ENCODE peak calls at places on chromosomes 3 and 15, in seven cellular contexts. H is cardiac fibroblast, D is fibroblast of the aortic adventitia, G is IMR-90, S is AG04449, Y is glutamatergic neuron, W is NB4. B is an unnamed sample.

GRCh38 chr15:90903733-90904536 is 833 bp downstream of the MAN2A2 start:
- DNase-seq in W (peak; percentile 40), D (no peak), Y (no peak), S (no peak), H (no peak), G (no peak), B (no peak)

GRCh38 chr3:148790841-148791240 is 36.8 kb upstream of the CPB1 start:
- DNase-seq in S (no peak), G (no peak), Y (no peak), D (peak; percentile 44), W (no peak), H (peak; percentile 49), B (no peak)

GRCh38 chr15:64284037-64284436 is 71.9 kb downstream of the CSNK1G1 start:
- DNase-seq in D (peak; percentile 76), S (peak; percentile 7), Y (no peak), W (peak; percentile 81), G (peak; percentile 68), H (peak; percentile 69), B (no peak)

GRCh38 chr3:136671921-136672320 is 80.3 kb downstream of the STAG1 start:
- DNase-seq in W (no peak), Y (no peak), S (peak; percentile 40), H (peak; percentile 43), G (peak; percentile 79), D (peak; percentile 20), B (no peak)

GRCh38 chr15:67770098-67770628 is 55.1 kb upstream of the SKOR1 start:
- DNase-seq in S (no peak), W (no peak), Y (no peak), G (no peak), D (no peak), H (no peak), B (no peak)

GRCh38 chr3:99686955-99687612 is 48.7 kb downstream of the COL8A1 start:
- DNase-seq in W (peak; percentile 48), S (no peak), Y (peak; percentile 81), D (peak; percentile 82), H (peak; percentile 84), G (peak; percentile 74), B (peak; percentile 54)

GRCh38 chr3:58206406-58207011 is 4.3 kb downstream of the DNASE1L3 start:
- DNase-seq in H (peak; percentile 71), W (peak; percentile 25), Y (no peak), G (peak; percentile 56), S (no peak), D (peak; percentile 55), B (peak; percentile 31)

GRCh38 chr3:141384575-141384974 is 16.3 kb downstream of the ZBTB38 start:
- DNase-seq in D (no peak), S (no peak), W (no peak), Y (no peak), H (no peak), G (no peak), B (no peak)

GRCh38 chr3:72336821-72337479 is 511.3 kb downstream of the SHQ1 start:
- DNase-seq in H (peak; percentile 89), Y (peak; percentile 71), W (no peak), D (peak; percentile 71), G (peak; percentile 46), S (no peak), B (peak; percentile 68)

GRCh38 chr15:92693922-92694331 is 38.4 kb upstream of the FAM174B start:
- DNase-seq in Y (peak; percentile 61), H (peak; percentile 12), D (no peak), G (peak; percentile 3), S (no peak), W (peak; percentile 67), B (no peak)

GRCh38 chr3:182509312-182509711 is 284.0 kb upstream of the ATP11B start:
- DNase-seq in G (no peak), S (no peak), Y (no peak), H (no peak), D (no peak), W (no peak), B (no peak)

DNA sequence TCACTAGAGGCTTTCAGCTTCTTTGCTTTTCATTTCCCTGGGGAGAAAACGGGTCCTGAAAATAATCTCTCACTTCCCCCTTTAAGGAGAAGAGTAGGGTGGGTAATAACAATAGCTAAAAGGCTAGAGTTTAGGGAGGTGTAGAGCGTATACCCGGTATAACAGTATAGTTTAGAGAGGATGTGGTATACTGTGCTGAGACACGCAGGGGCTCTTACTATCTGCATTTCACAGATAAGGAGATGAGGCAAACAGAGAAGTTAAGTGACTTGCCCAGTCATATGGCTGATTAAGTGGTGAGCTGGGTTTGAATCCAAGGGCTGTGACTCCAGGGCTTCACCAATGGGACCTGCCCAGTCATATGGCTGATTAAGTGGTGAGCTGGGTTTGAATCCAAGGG is 15.0 kb upstream of the KCNMB3 start:
- DNase-seq in W (peak; percentile 66), Y (no peak), D (no peak), H (no peak), G (no peak), S (no peak), B (no peak)
- TF ChIP-seq CTCF in W (no peak), Y (no peak), D (no peak), H (no peak), G (no peak), S (no peak), B (no peak)

GRCh38 chr15:40754883-40755815 is at the start of gene RMDN3:
- DNase-seq in S (no peak), H (peak; percentile 88), Y (peak; percentile 94), G (peak; percentile 87), W (peak; percentile 94), D (peak; percentile 86), B (peak; percentile 91)
- TF ChIP-seq CTCF in S (no peak), H (no peak), Y (no peak), G (no peak), W (no peak), D (no peak), B (no peak)

GRCh38 chr15:101578443-101578894 is 73.7 kb downstream of the TM2D3 start:
- DNase-seq in G (no peak), Y (peak; percentile 57), H (peak; percentile 51), W (peak; percentile 80), D (peak; percentile 15), S (no peak), B (no peak)
- TF ChIP-seq CTCF in G (peak; percentile 18), Y (no peak), H (peak; percentile 71), W (peak; percentile 78), D (peak; percentile 56), S (peak; percentile 45), B (no peak)

GRCh38 chr3:7112523-7113056 is 251.7 kb downstream of the GRM7 start:
- DNase-seq in Y (no peak), S (no peak), D (no peak), W (no peak), G (no peak), H (no peak), B (no peak)
- TF ChIP-seq CTCF in Y (no peak), S (no peak), D (no peak), W (no peak), G (no peak), H (no peak), B (no peak)

GRCh38 chr3:51311055-51311454 is 74.0 kb upstream of the MANF start:
- DNase-seq in S (peak; percentile 7), W (peak; percentile 27), D (peak; percentile 53), H (peak; percentile 49), G (peak; percentile 33), Y (no peak), B (peak; percentile 14)
- TF ChIP-seq CTCF in S (peak; percentile 32), W (peak; percentile 39), D (peak; percentile 59), H (peak; percentile 47), G (peak; percentile 42), Y (peak; percentile 36), B (peak; percentile 22)

DNA sequence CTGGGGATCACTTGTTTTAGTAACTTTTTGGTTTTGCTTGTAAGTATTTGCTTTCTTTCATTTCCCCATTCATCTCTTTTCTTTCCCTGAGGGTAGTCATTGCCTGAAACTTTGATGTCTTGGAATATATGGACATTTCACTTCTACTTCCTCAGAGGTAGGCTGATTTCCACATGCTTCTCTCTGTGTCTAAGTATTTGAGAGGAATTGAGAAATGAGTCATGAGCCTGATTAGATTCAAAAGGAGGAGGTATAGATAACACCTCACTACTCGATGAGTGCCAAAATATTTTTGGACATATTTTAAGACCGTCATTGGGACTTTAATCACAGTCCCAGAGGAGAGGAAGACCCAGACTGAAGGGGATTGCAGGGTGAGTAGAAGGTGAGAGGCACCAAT is 480.1 kb upstream of the SGO1 start:
- DNase-seq in W (no peak), G (no peak), Y (no peak), D (peak; percentile 19), H (no peak), S (no peak), B (no peak)
- TF ChIP-seq CTCF in W (no peak), G (no peak), Y (no peak), D (no peak), H (no peak), S (no peak), B (no peak)

GRCh38 chr15:23823508-23823907 is 136.4 kb upstream of the NDN start:
- DNase-seq in W (peak; percentile 56), Y (peak; percentile 64), D (no peak), H (no peak), G (no peak), S (no peak), B (no peak)
- TF ChIP-seq CTCF in W (peak; percentile 73), Y (no peak), D (no peak), H (no peak), G (no peak), S (no peak), B (no peak)

DNA sequence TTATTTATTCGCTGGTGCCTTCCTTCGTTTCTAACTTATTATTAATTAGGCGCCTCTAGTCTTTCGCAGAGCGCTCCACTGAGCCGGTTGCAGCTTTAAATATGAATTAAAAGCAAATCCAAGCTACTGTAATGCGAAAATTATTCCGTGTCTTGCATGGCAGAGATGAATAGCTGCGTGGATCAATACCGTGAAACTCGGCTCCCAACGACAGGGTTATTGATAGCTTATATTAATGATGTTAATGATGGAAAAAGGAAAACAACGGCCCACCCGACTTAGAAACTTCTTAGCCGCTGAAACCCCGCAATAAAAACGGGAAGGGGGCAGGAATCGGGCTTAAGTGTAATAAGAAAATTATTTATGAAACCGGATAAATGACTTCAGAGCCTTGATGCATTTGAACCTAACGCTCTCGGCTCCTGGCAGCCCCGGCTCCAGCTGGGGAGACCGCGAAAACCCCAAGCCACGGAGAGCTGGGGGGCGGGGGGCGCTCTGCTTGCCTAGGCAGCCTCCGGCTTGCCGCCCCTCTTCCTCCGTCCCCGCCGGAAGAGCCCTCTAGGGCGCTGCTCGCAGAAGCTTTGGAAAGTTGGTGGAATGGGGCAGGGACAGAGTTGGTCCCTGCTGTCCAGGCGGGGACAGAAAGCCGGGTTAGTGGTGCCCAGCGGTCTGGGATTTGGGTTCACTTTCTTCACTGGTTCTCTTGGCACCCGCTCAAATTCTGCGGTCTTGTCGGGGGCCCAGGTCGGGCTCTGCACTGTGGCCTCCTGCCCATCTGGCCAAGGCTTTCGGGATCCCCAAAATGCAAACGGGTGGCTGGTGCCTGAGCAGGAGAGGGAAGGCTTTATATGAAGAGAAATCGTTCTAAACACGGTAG is 7.7 kb upstream of the ONECUT1 start:
- DNase-seq in S (no peak), Y (no peak), D (no peak), W (no peak), H (no peak), G (no peak), B (no peak)
- TF ChIP-seq CTCF in S (no peak), Y (no peak), D (no peak), W (no peak), H (no peak), G (no peak), B (no peak)

B was measured in RWPE1.